ENCODE peak calls at places on chromosomes 1 and 21, in eight cellular contexts. S is DMS153, Z is ACHN, V is LoVo, B is pancreas, X is iris pigment epithelial cell, P is A549, D is NCI-H1092 treated with DMSO at 0.1 percent for 48 hours. U is an unnamed sample.

GRCh38 chr1:100440075-100440809 is 87.9 kb downstream of the CDC14A start:
- DNase-seq in S (peak), Z (no peak), V (no peak), B (no peak), X (no peak), P (no peak), D (no peak), U (no peak)

GRCh38 chr1:41735139-41735538 is 183.6 kb downstream of the HIVEP3 start:
- DNase-seq in S (no peak), Z (no peak), V (no peak), B (no peak), X (no peak), P (no peak), D (no peak), U (no peak)

GRCh38 chr1:26349196-26349885 is 4.6 kb downstream of the CRYBG2 start:
- DNase-seq in S (no peak), Z (peak), V (peak), B (no peak), X (peak), P (peak), D (no peak), U (peak)

GRCh38 chr1:61230523-61230922 is 148.2 kb downstream of the NFIA start:
- DNase-seq in S (no peak), Z (no peak), V (no peak), B (no peak), X (no peak), P (no peak), D (no peak), U (no peak)

GRCh38 chr1:181551249-181551648 is 67.9 kb downstream of the CACNA1E start:
- DNase-seq in S (no peak), Z (no peak), V (no peak), B (no peak), X (no peak), P (no peak), D (no peak), U (no peak)

GRCh38 chr1:186985889-186986491 is 157.2 kb downstream of the PLA2G4A start:
- DNase-seq in S (peak), Z (peak), V (peak), B (no peak), X (peak), P (peak), D (peak), U (no peak)

GRCh38 chr1:3663999-3664699 is 11.8 kb downstream of the TP73 start:
- DNase-seq in S (no peak), Z (no peak), V (no peak), B (no peak), X (no peak), P (no peak), D (no peak), U (no peak)

GRCh38 chr1:162854245-162854860 is 6.6 kb downstream of the CCDC190 start:
- DNase-seq in S (peak), Z (peak), V (peak), B (peak), X (peak), P (peak), D (peak), U (peak)

GRCh38 chr1:197632000-197632399 is 143.3 kb downstream of the DENND1B start:
- DNase-seq in S (no peak), Z (no peak), V (no peak), B (no peak), X (no peak), P (no peak), D (no peak), U (no peak)

GRCh38 chr1:93552751-93553455 is 105.0 kb downstream of the FNBP1L start:
- DNase-seq in S (no peak), Z (no peak), V (peak), B (no peak), X (peak), P (no peak), D (no peak), U (no peak)

GRCh38 chr1:145901312-145902021 is 8.4 kb downstream of the ITGA10 start:
- DNase-seq in S (no peak), Z (no peak), V (no peak), B (no peak), X (no peak), P (peak), D (no peak), U (no peak)

GRCh38 chr21:28899744-28900143 is 92.9 kb downstream of the LTN1 start:
- DNase-seq in S (no peak), Z (no peak), V (no peak), B (no peak), X (peak), P (peak), D (no peak), U (no peak)

GRCh38 chr1:94236630-94237290 is 624 bp downstream of the ARHGAP29 start:
- DNase-seq in S (peak), Z (peak), V (peak), B (peak), X (peak), P (peak), D (no peak), U (no peak)

GRCh38 chr1:31951276-31951675 is 13.1 kb upstream of the PTP4A2 start:
- DNase-seq in S (no peak), Z (no peak), V (no peak), B (no peak), X (no peak), P (no peak), D (no peak), U (no peak)

GRCh38 chr1:235012436-235013210 is 116.0 kb downstream of the TOMM20 start:
- DNase-seq in S (no peak), Z (no peak), V (no peak), B (no peak), X (no peak), P (no peak), D (no peak), U (no peak)

GRCh38 chr21:42229676-42230075 is 10.7 kb downstream of the ABCG1 start:
- DNase-seq in S (no peak), Z (no peak), V (no peak), B (no peak), X (no peak), P (no peak), D (no peak), U (no peak)

GRCh38 chr1:68969430-68969829 is 472.5 kb upstream of the DEPDC1 start:
- DNase-seq in S (peak), Z (no peak), V (no peak), B (no peak), X (no peak), P (no peak), D (no peak), U (no peak)

GRCh38 chr1:95309031-95309459 is 75.0 kb downstream of the RWDD3 start:
- DNase-seq in S (peak), Z (peak), V (no peak), B (no peak), X (peak), P (peak), D (peak), U (no peak)

GRCh38 chr1:12454406-12455391 is 163.3 kb downstream of the DHRS3 start:
- DNase-seq in S (no peak), Z (peak), V (no peak), B (no peak), X (peak), P (peak), D (peak), U (peak)

GRCh38 chr1:208631516-208631915 is 387.3 kb upstream of the PLXNA2 start:
- DNase-seq in S (no peak), Z (no peak), V (no peak), B (no peak), X (no peak), P (no peak), D (no peak), U (no peak)

GRCh38 chr1:59761440-59761839 is 53.3 kb upstream of the HOOK1 start:
- DNase-seq in S (no peak), Z (no peak), V (no peak), B (no peak), X (no peak), P (no peak), D (no peak), U (no peak)

GRCh38 chr1:154747841-154748766 is 122.0 kb downstream of the KCNN3 start:
- DNase-seq in S (peak), Z (no peak), V (no peak), B (no peak), X (no peak), P (no peak), D (no peak), U (no peak)

GRCh38 chr1:12601690-12602632 is 16.0 kb downstream of the DHRS3 start:
- DNase-seq in S (no peak), Z (peak), V (no peak), B (no peak), X (peak), P (peak), D (no peak), U (no peak)

GRCh38 chr1:4518621-4519020 is 135.8 kb upstream of the AJAP1 start:
- DNase-seq in S (no peak), Z (no peak), V (no peak), B (no peak), X (no peak), P (no peak), D (no peak), U (no peak)

GRCh38 chr1:25820247-25821111 is 725 bp downstream of the MTFR1L start:
- DNase-seq in S (peak), Z (peak), V (peak), B (no peak), X (peak), P (peak), D (peak), U (no peak)

GRCh38 chr1:186461014-186461413 is at the start of gene PDC:
- DNase-seq in S (no peak), Z (no peak), V (no peak), B (no peak), X (no peak), P (no peak), D (no peak), U (no peak)

GRCh38 chr1:181324797-181325616 is 158.3 kb upstream of the CACNA1E start:
- DNase-seq in S (no peak), Z (no peak), V (peak), B (no peak), X (no peak), P (peak), D (no peak), U (no peak)

GRCh38 chr21:35150562-35151226 is 101.6 kb upstream of the RUNX1 start:
- DNase-seq in S (no peak), Z (no peak), V (no peak), B (no peak), X (peak), P (no peak), D (no peak), U (peak)

GRCh38 chr1:226309398-226310122 is 596 bp upstream of the LIN9 start:
- DNase-seq in S (no peak), Z (peak), V (no peak), B (peak), X (peak), P (peak), D (peak), U (no peak)

GRCh38 chr1:168187180-168187579 is 8.4 kb downstream of the TIPRL start:
- DNase-seq in S (no peak), Z (no peak), V (no peak), B (no peak), X (no peak), P (no peak), D (peak), U (no peak)

GRCh38 chr1:47906009-47906432 is 91.2 kb downstream of the TRABD2B start:
- DNase-seq in S (peak), Z (peak), V (peak), B (no peak), X (peak), P (peak), D (no peak), U (no peak)

GRCh38 chr1:11592752-11593151 is 61.5 kb downstream of the FBXO2 start:
- DNase-seq in S (peak), Z (no peak), V (no peak), B (no peak), X (no peak), P (no peak), D (no peak), U (no peak)

GRCh38 chr1:162695687-162696086 is 63.4 kb downstream of the DDR2 start:
- DNase-seq in S (no peak), Z (no peak), V (no peak), B (no peak), X (no peak), P (no peak), D (peak), U (no peak)

GRCh38 chr1:114540202-114540601 is 29.2 kb upstream of the TRIM33 start:
- DNase-seq in S (no peak), Z (no peak), V (no peak), B (no peak), X (no peak), P (no peak), D (no peak), U (no peak)

GRCh38 chr21:35925497-35925896 is 134.8 kb downstream of the SETD4 start:
- DNase-seq in S (no peak), Z (peak), V (no peak), B (peak), X (peak), P (no peak), D (peak), U (no peak)

GRCh38 chr1:196558424-196558823 is 49.8 kb downstream of the KCNT2 start:
- DNase-seq in S (no peak), Z (peak), V (peak), B (no peak), X (peak), P (peak), D (no peak), U (peak)

U was measured in non-pigmented ciliary epithelial cell.